ENCODE peak calls at places on chromosome 14, in seven cellular contexts. L is H54; M is breast epithelium; A is fibroblast of mammary gland; Y is BE2C; O is skeletal muscle cell; H is naive thymus-derived CD8-positive, alpha-beta T cell. N is an unnamed sample.

GRCh38 chr14:83867871-83868270 is 1662.1 kb upstream of the FLRT2 start:
- DNase-seq in Y (no peak), A (no peak), H (no peak), M (no peak), O (no peak), L (no peak), N (no peak)

GRCh38 chr14:90538716-90539495 is 142.1 kb downstream of the CALM1 start:
- DNase-seq in O (no peak), Y (peak), M (no peak), A (no peak), H (no peak), L (no peak), N (no peak)

GRCh38 chr14:72480465-72481243 is 413.2 kb downstream of the DPF3 start:
- DNase-seq in A (no peak), L (no peak), H (no peak), M (no peak), Y (no peak), O (no peak), N (no peak)

GRCh38 chr14:96083667-96084320 is 44.6 kb downstream of the C14orf132 start:
- DNase-seq in M (peak), L (no peak), A (no peak), Y (no peak), H (no peak), O (no peak), N (no peak)

GRCh38 chr14:52840916-52841315 is 49.5 kb upstream of the GNPNAT1 start:
- DNase-seq in M (no peak), O (peak), L (peak), H (no peak), Y (peak), A (peak), N (no peak)

GRCh38 chr14:38286481-38286880 is 30.6 kb upstream of the CLEC14A start:
- DNase-seq in L (no peak), H (no peak), Y (no peak), A (no peak), O (no peak), M (no peak), N (no peak)

GRCh38 chr14:73273799-73274198 is 36.5 kb downstream of the PAPLN start:
- DNase-seq in O (no peak), A (no peak), Y (no peak), L (no peak), H (no peak), M (no peak), N (no peak)

GRCh38 chr14:55129086-55129427 is at the start of gene LGALS3:
- DNase-seq in O (no peak), M (peak), H (no peak), A (peak), L (peak), Y (peak), N (no peak)

GRCh38 chr14:94342334-94342934 is 19.3 kb upstream of the SERPINA6 start:
- DNase-seq in A (peak), O (peak), Y (no peak), H (no peak), L (peak), M (peak), N (no peak)

GRCh38 chr14:37399517-37399916 is 195.5 kb downstream of the FOXA1 start:
- DNase-seq in H (no peak), M (no peak), A (no peak), L (no peak), Y (no peak), O (no peak), N (no peak)

GRCh38 chr14:101492716-101493115 is 68.6 kb upstream of the DIO3 start:
- DNase-seq in A (no peak), Y (no peak), L (no peak), M (peak), H (no peak), O (no peak), N (no peak)

GRCh38 chr14:72790887-72791566 is 102.9 kb downstream of the DPF3 start:
- DNase-seq in L (no peak), O (no peak), A (no peak), M (no peak), H (no peak), Y (no peak), N (no peak)

GRCh38 chr14:23154876-23155587 is 28.4 kb downstream of the SLC7A8 start:
- DNase-seq in A (peak), H (peak), L (peak), O (peak), Y (no peak), M (peak), N (no peak)

GRCh38 chr14:94795372-94795771 is 25.5 kb upstream of the GSC start:
- DNase-seq in O (no peak), A (no peak), L (no peak), Y (no peak), H (no peak), M (no peak), N (no peak)

GRCh38 chr14:102043251-102044025 is 43.4 kb downstream of the HSP90AA1 start:
- DNase-seq in Y (no peak), L (no peak), M (no peak), O (no peak), A (peak), H (no peak), N (no peak)

GRCh38 chr14:32846821-32847220 is 91.9 kb upstream of the NPAS3 start:
- DNase-seq in M (no peak), Y (no peak), O (no peak), L (no peak), H (no peak), A (no peak), N (no peak)

GRCh38 chr14:55151601-55152000 is 22.5 kb downstream of the LGALS3 start:
- DNase-seq in Y (no peak), M (no peak), O (no peak), H (no peak), A (no peak), L (no peak), N (no peak)

GRCh38 chr14:64196668-64197411 is 97.3 kb downstream of the ESR2 start:
- DNase-seq in Y (peak), M (no peak), A (peak), O (no peak), H (no peak), L (no peak), N (no peak)

GRCh38 chr14:76502219-76502618 is 126.3 kb downstream of the ESRRB start:
- DNase-seq in M (no peak), Y (no peak), H (no peak), A (no peak), O (no peak), L (no peak), N (no peak)

GRCh38 chr14:74414793-74415437 is 11.1 kb downstream of the SYNDIG1L start:
- DNase-seq in O (no peak), A (no peak), H (no peak), Y (no peak), L (no peak), M (no peak), N (no peak)

GRCh38 chr14:22200977-22201605 is 387.9 kb downstream of the DAD1 start:
- DNase-seq in H (peak), O (no peak), L (no peak), A (peak), Y (no peak), M (no peak), N (no peak)

GRCh38 chr14:92105073-92105844 is 1.1 kb downstream of the ATXN3 start:
- DNase-seq in L (no peak), O (peak), M (no peak), A (peak), H (no peak), Y (no peak), N (no peak)

GRCh38 chr14:58216544-58216943 is 16.6 kb downstream of the ACTR10 start:
- DNase-seq in H (no peak), L (no peak), M (no peak), O (no peak), A (peak), Y (no peak), N (no peak)

GRCh38 chr14:31449971-31450610 is 7.2 kb downstream of the DTD2 start:
- DNase-seq in M (no peak), Y (no peak), A (peak), L (no peak), O (no peak), H (no peak), N (no peak)

GRCh38 chr14:59601056-59601455 is 24.4 kb upstream of the CCDC175 start:
- DNase-seq in H (no peak), O (no peak), A (no peak), L (no peak), M (no peak), Y (no peak), N (no peak)

GRCh38 chr14:54312166-54312801 is 84.5 kb upstream of the CDKN3 start:
- DNase-seq in H (no peak), O (peak), A (peak), L (peak), M (peak), Y (no peak), N (no peak)

GRCh38 chr14:29085546-29085945 is 319.0 kb downstream of the FOXG1 start:
- DNase-seq in O (no peak), L (no peak), A (peak), H (no peak), M (no peak), Y (no peak), N (no peak)

GRCh38 chr14:33646692-33647260 is 304.1 kb downstream of the EGLN3 start:
- DNase-seq in O (peak), L (no peak), Y (no peak), H (no peak), M (no peak), A (peak), N (no peak)

GRCh38 chr14:74981833-74982232 is 20.9 kb upstream of the EIF2B2 start:
- DNase-seq in A (no peak), M (no peak), O (no peak), H (no peak), L (no peak), Y (no peak), N (no peak)

GRCh38 chr14:20998674-20999366 is at the start of gene SLC39A2:
- DNase-seq in L (peak), H (no peak), O (peak), Y (peak), A (peak), M (peak), N (no peak)

GRCh38 chr14:63204407-63205280 is at the start of gene RHOJ:
- DNase-seq in O (no peak), H (no peak), A (peak), L (no peak), M (no peak), Y (no peak), N (no peak)

GRCh38 chr14:37583358-37584210 is 11.5 kb downstream of the FOXA1 start:
- DNase-seq in L (no peak), O (no peak), Y (no peak), A (no peak), H (no peak), M (peak), N (no peak)

GRCh38 chr14:75479770-75480600 is 42.3 kb upstream of the BATF start:
- DNase-seq in A (no peak), Y (no peak), M (no peak), O (no peak), L (no peak), H (no peak), N (no peak)

GRCh38 chr14:104948736-104949031 is 24.0 kb downstream of the PLD4 start:
- DNase-seq in H (no peak), Y (peak), M (no peak), A (no peak), O (no peak), L (no peak), N (no peak)

GRCh38 chr14:79602742-79603141 is 608.6 kb downstream of the DIO2 start:
- DNase-seq in L (no peak), M (no peak), O (no peak), Y (no peak), H (no peak), A (no peak), N (no peak)

GRCh38 chr14:91835920-91836843 is 31.2 kb downstream of the TC2N start:
- DNase-seq in O (no peak), H (peak), L (no peak), Y (peak), M (peak), A (no peak), N (peak)

GRCh38 chr14:76995279-76996035 is 33.1 kb downstream of the IRF2BPL start:
- DNase-seq in O (no peak), A (no peak), H (no peak), Y (no peak), M (no peak), L (no peak), N (no peak)

GRCh38 chr14:105247715-105248367 is 492 bp upstream of the BTBD6 start:
- DNase-seq in O (no peak), M (no peak), A (no peak), L (no peak), Y (no peak), H (no peak), N (no peak)

GRCh38 chr14:96827310-96827709 is 30.1 kb downstream of the VRK1 start:
- DNase-seq in H (no peak), Y (no peak), M (no peak), O (no peak), L (no peak), A (no peak), N (no peak)